ENCODE peak calls at places on chromosomes 3 and 15, in four cellular contexts. E is CD8-positive, alpha-beta memory T cell; F is adrenal gland; M is IMR-90. C is an unnamed sample. For H3K9me3, the result is how much of the 10 kb centered on the place peaks cover.

GRCh38 chr15:96339662-96340347 is 9.3 kb downstream of the NR2F2 start:
- DNase-seq in F (peak), M (no peak), E (no peak), C (no peak)

GRCh38 chr3:119604878-119605277 is 7.2 kb downstream of the PLA1A start:
- DNase-seq in F (no peak), E (no peak), M (peak), C (no peak)

GRCh38 chr3:13451301-13451673 is 28.8 kb upstream of the HDAC11 start:
- DNase-seq in M (peak), F (no peak), E (peak), C (no peak)

GRCh38 chr3:169846458-169847193 is 23.1 kb downstream of the LRRC31 start:
- DNase-seq in M (peak), F (no peak), E (no peak), C (no peak)

GRCh38 chr3:171732741-171733140 is 77.5 kb downstream of the PLD1 start:
- DNase-seq in F (no peak), E (no peak), M (no peak), C (no peak)

GRCh38 chr15:56835598-56836275 is 82.7 kb upstream of the TCF12 start:
- DNase-seq in M (peak), F (peak), E (no peak), C (no peak)

GRCh38 chr15:40270246-40270995 is 12.4 kb downstream of the ANKRD63 start:
- DNase-seq in F (no peak), E (no peak), M (no peak), C (no peak)

GRCh38 chr15:54815546-54815945 is 381.2 kb downstream of the RSL24D1 start:
- DNase-seq in F (no peak), M (no peak), E (no peak), C (no peak)

GRCh38 chr3:130835483-130835882 is 58.4 kb upstream of the ATP2C1 start:
- DNase-seq in F (peak), M (no peak), E (no peak), C (no peak)

GRCh38 chr15:76286231-76286879 is 24.9 kb downstream of the ETFA start:
- DNase-seq in E (no peak), F (no peak), M (peak), C (no peak)

GRCh38 chr3:157335677-157336076 is 101.0 kb upstream of the PTX3 start:
- DNase-seq in E (no peak), M (peak), F (no peak), C (no peak)

GRCh38 chr15:29840928-29841327 is 18.7 kb upstream of the TJP1 start:
- DNase-seq in M (no peak), F (no peak), E (no peak), C (no peak)

GRCh38 chr15:81723758-81724157 is 322.1 kb downstream of the MEX3B start:
- DNase-seq in E (no peak), F (no peak), M (no peak), C (no peak)

GRCh38 chr3:171950373-171950772 is 89.0 kb upstream of the FNDC3B start:
- DNase-seq in E (no peak), M (peak), F (no peak), C (no peak)

GRCh38 chr3:48952510-48953118 is 34.0 kb downstream of the ARIH2 start:
- DNase-seq in M (no peak), F (peak), E (peak), C (peak)

GRCh38 chr15:84969257-84969656 is 12.4 kb upstream of the PDE8A start:
- DNase-seq in E (no peak), M (no peak), F (peak), C (no peak)

GRCh38 chr15:45921376-45921775 is 286.5 kb downstream of the SQOR start:
- DNase-seq in E (no peak), F (no peak), M (no peak), C (no peak)

GRCh38 chr15:40706121-40706520 is 11.1 kb downstream of the RAD51 start:
- DNase-seq in F (no peak), E (no peak), M (no peak), C (no peak)

GRCh38 chr3:65829228-65829627 is 209.5 kb downstream of the MAGI1 start:
- DNase-seq in E (no peak), M (no peak), F (no peak), C (no peak)

GRCh38 chr15:95653361-95653805 is 677.1 kb upstream of the NR2F2 start:
- DNase-seq in M (no peak), E (no peak), F (no peak), C (no peak)

GRCh38 chr15:49809894-49810594 is 189.2 kb downstream of the DTWD1 start:
- DNase-seq in F (no peak), M (no peak), E (no peak), C (no peak)

GRCh38 chr3:184567924-184568590 is 6.5 kb downstream of the EPHB3 start:
- DNase-seq in F (no peak), M (no peak), E (no peak), C (no peak)

GRCh38 chr15:31391687-31392671 is 65.3 kb downstream of the KLF13 start:
- DNase-seq in F (peak), M (peak), E (peak), C (peak)

DNA sequence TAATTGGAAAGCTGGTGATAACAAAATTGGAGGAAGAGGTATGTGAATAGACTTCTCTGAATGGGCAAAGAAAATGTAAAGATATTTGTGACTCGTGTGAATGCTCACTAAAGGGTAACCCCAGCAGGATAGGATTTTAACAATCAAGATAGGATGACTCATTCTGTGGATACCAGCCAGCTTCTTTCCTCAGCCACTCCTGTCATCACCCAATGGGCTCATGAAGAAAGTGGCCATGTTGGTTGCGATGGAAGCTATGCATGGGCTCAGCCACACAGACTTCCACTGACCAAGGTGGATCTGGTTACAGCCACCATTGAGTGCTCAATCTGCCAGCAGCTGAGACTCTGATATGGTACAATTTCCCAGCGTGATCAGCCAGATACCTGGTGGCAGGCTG is 40.9 kb downstream of the STRIT1 start:
- DNase-seq in E (no peak), F (no peak), M (peak), C (no peak)
- H3K9me3 ChIP-seq in E (under half), F (under half), M (under half), C (under half)

GRCh38 chr3:160478338-160478737 is 28.8 kb upstream of the TRIM59 start:
- DNase-seq in M (peak), F (no peak), E (no peak), C (no peak)
- H3K9me3 ChIP-seq in M (under half), F (under half), E (under half), C (under half)

GRCh38 chr15:27679203-27679602 is 419.9 kb downstream of the OCA2 start:
- DNase-seq in F (no peak), E (no peak), M (no peak), C (no peak)
- H3K9me3 ChIP-seq in F (under half), E (under half), M (under half), C (under half)

GRCh38 chr15:25067725-25068309 is 113.0 kb downstream of the SNRPN start:
- DNase-seq in M (no peak), F (no peak), E (no peak), C (no peak)

GRCh38 chr15:25070357-25070963 is 115.7 kb downstream of the SNRPN start:
- DNase-seq in F (no peak), E (no peak), M (no peak), C (no peak)

GRCh38 chr15:25068696-25069095 is 113.9 kb downstream of the SNRPN start:
- DNase-seq in F (no peak), E (no peak), M (no peak), C (no peak)

GRCh38 chr15:25072857-25073476 is 118.2 kb downstream of the SNRPN start:
- DNase-seq in F (no peak), M (no peak), E (no peak), C (no peak)
- H3K9me3 ChIP-seq in F (under half), M (half or more), E (half or more), C (half or more)

DNA sequence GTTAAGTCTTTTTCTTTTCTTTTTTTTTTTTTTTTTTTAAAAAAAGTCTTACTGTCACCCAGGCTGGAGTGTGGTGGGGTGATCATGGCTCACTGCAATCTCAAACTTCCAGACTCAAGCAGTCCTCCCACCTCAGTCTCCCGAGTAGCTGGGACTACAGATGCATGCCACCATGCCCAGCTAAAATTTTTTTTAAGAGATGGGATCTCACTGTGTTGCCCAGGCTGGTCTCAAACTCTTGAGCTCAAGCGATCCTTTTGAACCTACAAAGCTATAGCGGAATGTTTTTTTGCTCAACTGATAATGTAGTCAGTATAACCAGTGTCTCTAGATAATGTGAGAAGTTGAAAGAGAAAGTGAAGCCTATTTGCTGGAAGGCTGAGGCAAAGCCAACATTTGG is 3.9 kb upstream of the IGF2BP2 start:
- DNase-seq in M (no peak), F (no peak), E (no peak), C (no peak)
- H3K9me3 ChIP-seq in M (under half), F (under half), E (under half), C (under half)

GRCh38 chr15:75140080-75140879 is 61.4 kb upstream of the C15orf39 start:
- DNase-seq in F (peak), E (no peak), M (no peak), C (no peak)

GRCh38 chr15:75142499-75142898 is 59.2 kb upstream of the C15orf39 start:
- DNase-seq in F (no peak), M (no peak), E (no peak), C (no peak)

GRCh38 chr15:75148293-75148692 is 53.4 kb upstream of the C15orf39 start:
- DNase-seq in F (no peak), E (no peak), M (no peak), C (no peak)

GRCh38 chr15:75145027-75145841 is 56.4 kb upstream of the C15orf39 start:
- DNase-seq in F (peak), E (no peak), M (no peak), C (no peak)

DNA sequence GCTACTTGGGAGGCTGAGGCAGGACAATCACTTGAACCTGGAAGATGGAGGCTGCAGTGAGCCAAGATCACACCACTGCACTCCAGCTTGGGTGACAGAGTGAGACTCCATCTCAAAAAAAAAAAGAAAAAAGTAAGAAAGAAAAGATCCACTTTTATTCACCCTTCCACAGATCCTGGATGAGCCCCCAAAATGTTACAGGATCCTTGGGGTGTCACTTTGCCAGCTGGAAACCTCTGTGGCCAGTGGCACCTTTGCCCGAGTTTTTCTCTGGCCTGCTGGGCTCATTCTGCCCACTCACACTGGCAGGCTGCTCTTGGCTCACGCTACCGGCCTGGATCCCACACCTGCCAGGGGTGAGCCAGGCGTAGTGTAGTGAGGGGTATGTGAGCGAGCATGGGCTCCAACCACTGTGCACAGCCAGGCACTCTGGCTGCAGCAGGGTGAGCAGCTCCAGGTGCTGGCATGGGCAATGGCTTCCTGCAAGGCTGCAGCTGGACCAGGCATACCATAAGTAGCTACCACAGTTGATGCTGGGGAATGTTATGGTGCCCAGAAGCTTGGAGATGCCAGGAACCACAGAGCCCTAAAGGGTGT is 57.8 kb upstream of the C15orf39 start:
- DNase-seq in E (no peak), M (no peak), F (no peak), C (no peak)
- H3K9me3 ChIP-seq in E (under half), M (under half), F (under half), C (under half)

GRCh38 chr15:98476559-98476958 is 171.8 kb upstream of the IGF1R start:
- DNase-seq in M (no peak), E (no peak), F (no peak), C (no peak)

GRCh38 chr15:98483575-98484130 is 164.7 kb upstream of the IGF1R start:
- DNase-seq in E (no peak), M (no peak), F (no peak), C (no peak)

GRCh38 chr15:98485451-98485850 is 162.9 kb upstream of the IGF1R start:
- DNase-seq in M (no peak), F (no peak), E (no peak), C (no peak)

GRCh38 chr15:98484914-98485313 is 163.4 kb upstream of the IGF1R start:
- DNase-seq in F (no peak), M (no peak), E (no peak), C (no peak)

DNA sequence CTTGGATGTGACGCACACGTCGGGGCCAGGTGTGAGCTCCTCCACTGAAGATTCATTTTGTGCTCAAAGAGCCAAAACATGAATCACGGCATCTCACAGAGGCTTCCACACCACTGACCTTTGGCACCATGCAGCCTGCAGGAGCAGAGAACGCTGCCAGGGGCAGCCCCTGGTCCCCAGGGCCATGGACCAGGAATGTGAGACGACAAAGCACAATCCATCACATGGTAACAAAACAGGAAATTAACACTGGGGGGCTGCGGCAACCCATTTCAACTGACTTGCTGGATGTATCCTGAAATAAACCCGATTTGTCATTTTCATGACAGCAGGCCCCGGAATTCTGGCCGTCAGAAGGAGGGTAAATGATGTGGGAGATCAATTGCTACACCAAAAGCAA is 167.5 kb upstream of the IGF1R start:
- DNase-seq in E (no peak), M (no peak), F (no peak), C (no peak)
- H3K9me3 ChIP-seq in E (under half), M (under half), F (under half), C (under half)

GRCh38 chr15:37017031-37017625 is 83.2 kb downstream of the MEIS2 start:
- DNase-seq in F (no peak), M (no peak), E (no peak), C (no peak)

GRCh38 chr15:37016287-37016686 is 84.1 kb downstream of the MEIS2 start:
- DNase-seq in M (peak), F (peak), E (no peak), C (no peak)

GRCh38 chr15:37015476-37015875 is 84.9 kb downstream of the MEIS2 start:
- DNase-seq in M (no peak), F (no peak), E (no peak), C (no peak)

GRCh38 chr15:37020852-37021251 is 79.5 kb downstream of the MEIS2 start:
- DNase-seq in E (no peak), F (no peak), M (no peak), C (no peak)

DNA sequence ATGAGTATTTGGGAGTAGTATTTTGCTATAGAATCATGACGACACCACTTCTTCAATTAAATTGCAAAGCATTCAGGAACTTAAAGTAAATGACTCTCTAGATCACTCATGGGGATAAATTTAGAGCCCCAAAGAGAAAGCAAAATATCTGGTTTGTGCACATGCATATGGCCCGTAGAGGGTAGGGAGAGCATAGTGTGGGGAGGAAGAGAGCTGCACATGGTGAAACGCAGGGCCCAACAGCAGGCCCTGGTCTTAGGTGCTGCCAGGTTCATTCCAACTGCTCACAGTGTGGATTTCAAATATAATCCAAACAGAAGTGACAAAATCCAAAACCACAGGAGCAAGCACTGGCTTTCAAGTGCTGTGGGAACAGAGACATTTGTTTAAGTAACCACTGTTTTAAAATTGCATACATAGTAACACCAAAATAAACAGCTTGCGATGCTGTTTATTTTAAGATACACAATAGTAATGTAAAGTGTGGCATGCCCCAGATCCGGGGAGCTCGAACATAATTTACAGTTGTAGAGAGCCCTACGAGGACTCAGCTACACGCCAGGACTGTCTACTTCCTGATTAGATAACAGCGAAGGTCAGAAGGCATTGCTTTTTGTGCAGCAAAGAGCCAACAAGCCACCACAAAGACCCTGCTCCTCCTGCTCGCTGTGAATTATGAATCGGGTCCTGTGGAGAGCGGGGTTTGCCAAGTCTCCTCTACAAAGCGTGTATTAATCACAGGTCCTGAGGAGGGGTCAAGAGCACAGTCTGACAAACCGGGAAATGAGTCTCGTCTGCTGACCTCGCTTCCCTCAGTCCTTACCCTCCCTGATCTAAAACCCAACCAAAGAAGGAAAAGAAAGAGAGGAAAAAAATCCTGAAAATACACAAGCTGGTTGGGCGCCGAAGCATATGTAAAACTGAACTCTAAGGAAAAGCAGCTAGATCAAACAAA is 80.6 kb downstream of the MEIS2 start:
- DNase-seq in E (no peak), F (peak), M (peak), C (no peak)
- H3K9me3 ChIP-seq in E (under half), F (under half), M (under half), C (under half)